ENCODE peak calls at places on chromosome 2, in seven cellular contexts. O is endodermal cell, Q is head of caudate nucleus, B is pulmonary artery endothelial cell, J is HT-29, V is NCI-H748 treated with DMSO at 0.1 percent for 48 hours, M is cardiac fibroblast. F is an unnamed sample.

GRCh38 chr2:26412091-26412673 is 10.5 kb downstream of the DRC1 start:
- DNase-seq in B (no peak), Q (no peak), M (peak), J (no peak), O (no peak), V (no peak), F (no peak)

GRCh38 chr2:75466708-75467311 is 93.9 kb downstream of the EVA1A start:
- DNase-seq in J (peak), M (peak), B (no peak), Q (no peak), V (no peak), O (peak), F (peak)

GRCh38 chr2:47174731-47175361 is 19.7 kb upstream of the STPG4 start:
- DNase-seq in J (peak), Q (no peak), B (no peak), M (peak), O (peak), V (peak), F (peak)

GRCh38 chr2:41934323-41935003 is 113.4 kb upstream of the PKDCC start:
- DNase-seq in Q (no peak), J (no peak), M (peak), V (no peak), B (no peak), O (no peak), F (no peak)

GRCh38 chr2:10126627-10127026 is 4.1 kb downstream of the RRM2 start:
- DNase-seq in B (no peak), J (no peak), O (no peak), V (no peak), M (peak), Q (no peak), F (no peak)

GRCh38 chr2:10424916-10425505 is 23.1 kb downstream of the ODC1 start:
- DNase-seq in J (no peak), O (no peak), V (no peak), M (no peak), Q (no peak), B (no peak), F (no peak)

GRCh38 chr2:236341066-236341465 is 76.9 kb upstream of the ASB18 start:
- DNase-seq in Q (no peak), V (no peak), B (no peak), O (no peak), J (no peak), M (no peak), F (no peak)

GRCh38 chr2:168469281-168469988 is 13.4 kb downstream of the CERS6 start:
- DNase-seq in V (no peak), Q (no peak), B (no peak), M (no peak), O (no peak), J (no peak), F (no peak)

GRCh38 chr2:74379851-74380789 is at the start of gene DCTN1:
- DNase-seq in O (peak), Q (peak), B (no peak), V (no peak), M (peak), J (peak), F (peak)

F was measured in NCI-H1417.